ENCODE peak calls at places on chromosomes 1 and 21, in eight cellular contexts. K is cardiac muscle cell, U is sigmoid colon, X is stomach, Q is psoas muscle, B is GM12865, D is GM13976, P is natural killer cell. A is an unnamed sample.

GRCh38 chr1:221670081-221670480 is 71.8 kb downstream of the DUSP10 start:
- DNase-seq in K (no peak), B (no peak), X (no peak), D (no peak), U (no peak), P (no peak), Q (no peak), A (no peak)

GRCh38 chr1:82829527-82829926 is 1028.8 kb downstream of the ADGRL2 start:
- DNase-seq in K (no peak), D (no peak), U (no peak), X (no peak), Q (no peak), B (no peak), P (no peak), A (no peak)

GRCh38 chr1:159952932-159953331 is 1.1 kb downstream of the SLAMF9 start:
- DNase-seq in Q (no peak), K (no peak), P (no peak), D (no peak), X (peak), B (no peak), U (no peak), A (no peak)

GRCh38 chr1:154791292-154792278 is 78.5 kb downstream of the KCNN3 start:
- DNase-seq in X (peak), U (no peak), B (peak), Q (peak), K (no peak), D (peak), P (no peak), A (peak)

GRCh38 chr1:94265011-94265422 is 27.6 kb upstream of the ARHGAP29 start:
- DNase-seq in D (no peak), U (no peak), X (peak), Q (no peak), B (no peak), P (no peak), K (no peak), A (no peak)

GRCh38 chr1:196777603-196778002 is 3.0 kb downstream of the CFHR3 start:
- DNase-seq in U (no peak), K (no peak), X (no peak), Q (no peak), D (no peak), P (no peak), B (no peak), A (no peak)

GRCh38 chr1:240847330-240847729 is 235.4 kb upstream of the GREM2 start:
- DNase-seq in X (no peak), Q (no peak), U (no peak), D (no peak), P (no peak), K (no peak), B (no peak), A (no peak)

GRCh38 chr1:96580920-96581319 is 140.7 kb upstream of the PTBP2 start:
- DNase-seq in Q (no peak), B (no peak), P (no peak), D (no peak), U (no peak), X (no peak), K (peak), A (no peak)

GRCh38 chr1:174198192-174198591 is 38.9 kb downstream of the RABGAP1L start:
- DNase-seq in X (no peak), D (no peak), Q (no peak), B (no peak), P (no peak), K (no peak), U (no peak), A (no peak)

GRCh38 chr1:154329551-154330131 is 4.3 kb downstream of the ATP8B2 start:
- DNase-seq in P (no peak), X (no peak), Q (no peak), K (no peak), D (no peak), B (no peak), U (no peak), A (no peak)

GRCh38 chr1:61183471-61184034 is 101.2 kb downstream of the NFIA start:
- DNase-seq in U (peak), P (no peak), K (no peak), D (no peak), B (no peak), Q (no peak), X (peak), A (no peak)

GRCh38 chr1:9729523-9729922 is 78.0 kb downstream of the PIK3CD start:
- DNase-seq in K (no peak), D (no peak), B (no peak), U (no peak), Q (no peak), P (no peak), X (no peak), A (no peak)

GRCh38 chr1:6209661-6210605 is 4.0 kb downstream of the RNF207 start:
- DNase-seq in X (no peak), Q (no peak), K (no peak), D (no peak), U (no peak), P (no peak), B (peak), A (no peak)

GRCh38 chr1:11198851-11199628 is 9.9 kb downstream of the ANGPTL7 start:
- DNase-seq in B (no peak), X (no peak), P (no peak), K (no peak), D (no peak), Q (no peak), U (no peak), A (no peak)

GRCh38 chr1:18632711-18633427 is 2.2 kb downstream of the PAX7 start:
- DNase-seq in X (no peak), U (no peak), P (no peak), Q (no peak), K (peak), D (no peak), B (no peak), A (no peak)

GRCh38 chr1:241972703-241973375 is 15.3 kb downstream of the BECN2 start:
- DNase-seq in K (peak), B (no peak), U (no peak), P (no peak), D (no peak), Q (no peak), X (no peak), A (no peak)

GRCh38 chr1:216190438-216190837 is 232.8 kb downstream of the USH2A start:
- DNase-seq in B (no peak), X (no peak), Q (no peak), D (no peak), K (no peak), U (no peak), P (no peak), A (no peak)

GRCh38 chr1:176211395-176212165 is 4.5 kb upstream of the COP1 start:
- DNase-seq in K (no peak), D (no peak), Q (no peak), P (no peak), X (no peak), U (no peak), B (no peak), A (no peak)

GRCh38 chr1:31196685-31197084 is 43.0 kb downstream of the NKAIN1 start:
- DNase-seq in Q (peak), B (no peak), P (no peak), U (no peak), K (no peak), D (no peak), X (no peak), A (no peak)

GRCh38 chr1:53681647-53682368 is 57.2 kb downstream of the GLIS1 start:
- DNase-seq in B (peak), P (peak), X (peak), Q (peak), D (peak), U (no peak), K (peak), A (peak)

GRCh38 chr1:111803951-111804350 is 48.2 kb downstream of the DDX20 start:
- DNase-seq in U (no peak), Q (no peak), B (no peak), X (no peak), P (no peak), K (no peak), D (no peak), A (no peak)

GRCh38 chr1:116743535-116743934 is 10.7 kb upstream of the CD2 start:
- DNase-seq in B (no peak), P (no peak), K (no peak), X (no peak), Q (no peak), U (no peak), D (no peak), A (no peak)

DNA sequence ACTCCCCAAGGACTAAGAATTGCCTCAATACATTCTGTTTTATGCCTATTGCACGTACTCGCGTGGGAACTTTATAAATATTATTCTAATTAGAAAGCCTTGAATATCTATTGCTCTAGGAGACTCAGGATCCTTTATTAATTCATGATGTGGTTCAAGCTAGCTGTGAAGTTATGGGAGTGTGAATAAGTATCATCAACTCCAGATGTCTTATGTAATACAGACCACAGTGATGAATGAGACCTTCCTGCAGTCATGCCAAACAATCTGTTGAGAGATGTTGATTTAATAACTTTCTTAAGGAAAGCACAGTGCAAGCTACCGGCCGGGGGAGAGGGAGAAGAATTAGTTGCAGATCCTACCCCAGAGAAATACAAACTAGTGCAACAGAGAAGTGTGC is 519.2 kb upstream of the ZP4 start:
- DNase-seq in K (no peak), Q (no peak), B (no peak), U (no peak), X (no peak), D (no peak), P (no peak), A (no peak)
- TF ChIP-seq CTCF in K (no peak), Q (no peak), B (no peak), U (no peak), X (no peak), D (no peak), P (no peak), A (no peak)

GRCh38 chr1:179774033-179774432 is 30.9 kb downstream of the FAM163A start:
- DNase-seq in X (no peak), P (no peak), B (peak), K (no peak), D (no peak), U (no peak), Q (no peak), A (no peak)
- TF ChIP-seq CTCF in X (no peak), P (no peak), B (no peak), K (no peak), D (no peak), U (no peak), Q (no peak), A (no peak)

GRCh38 chr1:161313554-161314200 is 504 bp upstream of the SDHC start:
- DNase-seq in P (no peak), X (no peak), B (no peak), D (no peak), U (no peak), Q (no peak), K (no peak), A (no peak)

GRCh38 chr1:161309868-161310267 is at the start of gene MPZ:
- DNase-seq in K (no peak), X (no peak), Q (no peak), B (no peak), D (no peak), U (no peak), P (no peak), A (no peak)

GRCh38 chr1:161311595-161312181 is 1.9 kb upstream of the MPZ start:
- DNase-seq in P (no peak), X (no peak), D (no peak), Q (no peak), B (no peak), K (no peak), U (no peak), A (no peak)

DNA sequence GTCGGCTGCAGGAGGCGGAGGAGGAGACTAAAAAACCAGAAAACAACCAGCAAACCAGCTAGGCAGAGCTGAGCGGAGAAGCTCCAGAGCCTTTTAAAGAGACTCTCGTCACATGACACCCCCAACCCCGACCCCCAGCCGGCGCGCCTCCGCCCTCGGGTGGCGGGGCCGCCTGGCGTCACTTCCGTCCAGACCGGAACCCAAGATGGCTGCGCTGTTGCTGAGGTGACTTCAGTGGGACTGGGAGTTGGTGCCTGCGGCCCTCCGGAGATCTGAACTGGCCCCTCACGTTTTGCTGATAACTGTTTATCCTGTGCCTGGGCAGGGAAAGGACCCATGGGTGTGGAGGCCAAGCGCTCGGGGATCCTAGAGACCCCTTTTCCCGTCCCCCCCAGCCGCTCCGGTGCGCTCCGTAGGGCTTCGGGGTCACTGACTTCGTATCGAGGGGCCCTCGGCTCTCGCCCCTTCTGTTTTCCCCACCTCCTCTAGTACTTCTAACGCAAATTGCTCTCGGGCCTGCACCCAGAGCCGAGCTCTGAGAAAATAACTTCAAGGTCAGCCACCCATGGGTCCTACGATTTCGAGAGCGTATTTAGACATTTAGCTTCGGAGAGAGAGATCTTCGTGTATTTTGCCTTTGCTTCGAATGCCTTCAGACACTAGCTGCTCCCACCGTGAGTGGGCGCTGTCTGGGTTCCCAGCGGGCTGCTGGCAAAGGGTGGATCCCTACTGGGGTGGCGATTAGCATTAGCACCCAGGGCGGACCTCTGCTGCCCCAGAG is at the start of gene SDHC:
- DNase-seq in U (peak), K (peak), Q (peak), X (peak), B (peak), P (peak), D (peak), A (peak)
- TF ChIP-seq CTCF in U (no peak), K (peak), Q (peak), X (no peak), B (peak), P (no peak), D (peak), A (peak)

GRCh38 chr1:90768826-90769225 is 51.7 kb upstream of the BARHL2 start:
- DNase-seq in P (no peak), K (no peak), D (no peak), X (no peak), Q (no peak), U (no peak), B (no peak), A (no peak)
- TF ChIP-seq CTCF in P (no peak), K (no peak), D (no peak), X (no peak), Q (no peak), U (no peak), B (no peak), A (no peak)

DNA sequence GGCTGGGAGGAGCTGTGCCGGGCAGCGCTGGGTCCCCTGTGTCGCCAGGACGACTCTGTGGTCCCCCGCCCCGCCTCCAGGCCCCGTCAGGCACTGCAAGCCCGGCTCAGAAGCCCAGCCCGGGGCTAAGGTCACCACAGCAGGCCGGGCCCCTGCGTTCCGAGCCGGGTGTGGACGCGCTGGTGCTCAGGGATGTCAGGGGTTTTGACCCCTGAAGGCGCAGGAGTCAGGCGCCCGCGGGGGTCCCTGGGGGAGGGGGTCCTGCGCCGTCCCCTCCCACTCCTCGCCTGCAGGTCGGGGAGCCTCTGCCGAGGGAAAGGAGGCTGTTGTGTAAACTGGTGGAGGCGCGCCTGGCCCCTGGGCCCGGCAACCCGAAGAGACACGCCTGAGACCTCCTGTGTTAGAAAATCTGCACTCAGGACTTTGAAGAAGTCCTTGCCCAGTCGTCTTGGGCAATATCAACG is 23.7 kb upstream of the TMEM54 start:
- DNase-seq in P (no peak), B (no peak), K (peak), U (no peak), Q (peak), X (peak), D (no peak), A (no peak)
- TF ChIP-seq CTCF in P (no peak), B (no peak), K (no peak), U (no peak), Q (no peak), X (no peak), D (no peak), A (no peak)

DNA sequence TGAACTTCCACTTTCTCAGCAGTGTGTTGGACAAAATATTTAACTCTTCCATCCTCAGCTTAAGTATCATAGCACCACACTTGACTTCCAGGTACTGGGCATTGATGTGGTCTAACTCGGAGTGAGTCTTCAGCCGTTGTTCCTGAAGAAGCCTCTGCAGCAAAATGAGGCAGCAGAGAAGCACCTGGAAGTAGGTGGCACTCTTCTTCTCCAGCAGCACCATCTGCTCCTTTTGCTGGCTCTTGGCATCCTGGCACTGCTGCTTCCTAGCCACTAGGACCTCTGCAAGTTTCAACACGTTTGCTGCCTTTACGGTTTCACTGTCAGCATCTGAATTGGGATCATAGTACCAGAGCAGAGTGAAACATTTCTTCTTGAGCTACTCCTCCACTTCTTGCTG is 162.5 kb upstream of the GORAB start:
- DNase-seq in D (no peak), U (no peak), X (no peak), B (no peak), K (no peak), P (no peak), Q (no peak), A (no peak)
- TF ChIP-seq CTCF in D (no peak), U (no peak), X (no peak), B (no peak), K (no peak), P (no peak), Q (no peak), A (no peak)

GRCh38 chr21:16002872-16003466 is 273.2 kb downstream of the USP25 start:
- DNase-seq in K (no peak), D (no peak), U (no peak), P (no peak), Q (no peak), B (no peak), X (no peak), A (no peak)
- TF ChIP-seq CTCF in K (peak), D (no peak), U (no peak), P (no peak), Q (peak), B (no peak), X (no peak), A (no peak)

A was measured in GM10248.